ENCODE peak calls at places on chromosomes 16 and 17, in nine cellular contexts. T is fibroblast of lung; D is Caco-2; U is activated CD8-positive, alpha-beta T cell treated with anti-CD3 and anti-CD28 coated beads for 36 hours; H is NCI-H69; S is T-helper 1 cell; M is lower lobe of right lung; Y is hepatic stellate cell; K is GM12891. B is an unnamed sample.

GRCh38 chr16:24257965-24258364 is 1.8 kb downstream of the CACNG3 start:
- DNase-seq in Y (no peak), T (peak), S (no peak), M (no peak), K (no peak), D (no peak), U (no peak), H (peak), B (no peak)

GRCh38 chr17:81494984-81495383 is 17.6 kb downstream of the ACTG1 start:
- DNase-seq in H (peak), U (no peak), M (no peak), D (peak), T (no peak), Y (no peak), K (no peak), S (no peak), B (no peak)

GRCh38 chr16:18041864-18042834 is 294.4 kb downstream of the NPIPA8 start:
- DNase-seq in S (no peak), D (no peak), Y (no peak), K (no peak), T (no peak), H (peak), M (no peak), U (no peak), B (no peak)

GRCh38 chr16:31080035-31080629 is 5.9 kb downstream of the ZNF646 start:
- DNase-seq in H (no peak), T (no peak), Y (no peak), S (no peak), K (no peak), M (no peak), D (no peak), U (no peak), B (no peak)

GRCh38 chr16:54879681-54880080 is 51.0 kb upstream of the IRX5 start:
- DNase-seq in H (no peak), U (no peak), M (no peak), Y (no peak), D (no peak), S (no peak), T (no peak), K (no peak), B (no peak)

GRCh38 chr16:73086108-73086507 is 38.2 kb upstream of the ZFHX3 start:
- DNase-seq in T (no peak), K (no peak), Y (no peak), U (no peak), H (no peak), D (no peak), M (no peak), S (no peak), B (no peak)

GRCh38 chr17:27463235-27463677 is 7.0 kb downstream of the KSR1 start:
- DNase-seq in D (peak), T (no peak), S (no peak), M (no peak), K (no peak), Y (no peak), H (no peak), U (peak), B (no peak)

GRCh38 chr16:31118223-31119155 is 1.0 kb downstream of the KAT8 start:
- DNase-seq in D (no peak), U (no peak), M (no peak), T (peak), K (no peak), S (no peak), H (no peak), Y (peak), B (no peak)

GRCh38 chr17:82978765-82979349 is 100.6 kb upstream of the METRNL start:
- DNase-seq in D (no peak), K (peak), T (no peak), H (no peak), S (no peak), U (no peak), Y (no peak), M (peak), B (no peak)

GRCh38 chr17:82491196-82491530 is 28.4 kb upstream of the FOXK2 start:
- DNase-seq in H (no peak), Y (no peak), D (no peak), T (no peak), U (no peak), M (no peak), S (no peak), K (no peak), B (no peak)

GRCh38 chr17:159609-160008 is 21.8 kb downstream of the DOC2B start:
- DNase-seq in S (no peak), Y (no peak), U (no peak), M (no peak), T (no peak), H (no peak), K (no peak), D (no peak), B (no peak)

GRCh38 chr17:56297142-56297541 is 143.9 kb downstream of the ANKFN1 start:
- DNase-seq in M (no peak), D (no peak), Y (peak), S (no peak), H (no peak), K (no peak), U (peak), T (peak), B (no peak)

B was measured in T-helper 22 cell.